ENCODE peak calls at places on chromosomes 2 and 18, in five cellular contexts. Y is stimulated activated CD4-positive, alpha-beta T cell treated with anti-CD3 and anti-CD28 coated beads, Interleukin-2, amount 100 ng/mL, for 48 hours; J is T-helper 1 cell; R is GM13976; U is NCI-H460. F is an unnamed sample.

GRCh38 chr2:173054466-173054865 is 21.2 kb upstream of the MAP3K20 start:
- DNase-seq in J (no peak), U (no peak), R (no peak), Y (no peak), F (no peak)

GRCh38 chr18:11343096-11343495 is 193.7 kb upstream of the PIEZO2 start:
- DNase-seq in R (no peak), Y (no peak), J (no peak), U (no peak), F (no peak)

GRCh38 chr2:36354816-36355156 is 792 bp upstream of the CRIM1 start:
- DNase-seq in Y (no peak), J (no peak), U (no peak), R (no peak), F (no peak)

GRCh38 chr2:144643537-144644336 is 123.8 kb upstream of the ZEB2 start:
- DNase-seq in Y (no peak), J (no peak), R (no peak), U (no peak), F (no peak)

GRCh38 chr2:234463626-234464290 is 33.1 kb downstream of the ARL4C start:
- DNase-seq in Y (peak), R (no peak), J (peak), U (no peak), F (no peak)

GRCh38 chr18:31946305-31947046 is 3.5 kb upstream of the TRAPPC8 start:
- DNase-seq in J (no peak), R (no peak), Y (no peak), U (no peak), F (no peak)

GRCh38 chr18:32770651-32771168 is 2.1 kb downstream of the KLHL14 start:
- DNase-seq in U (no peak), Y (no peak), J (no peak), R (peak), F (no peak)

GRCh38 chr2:158818511-158818910 is 23.4 kb downstream of the DAPL1 start:
- DNase-seq in U (no peak), Y (no peak), R (no peak), J (no peak), F (no peak)

GRCh38 chr18:52869942-52870907 is 530.2 kb downstream of the DCC start:
- DNase-seq in Y (no peak), J (no peak), R (peak), U (no peak), F (no peak)

GRCh38 chr18:74506405-74507119 is 10.4 kb downstream of the CNDP2 start:
- DNase-seq in U (no peak), Y (no peak), R (no peak), J (no peak), F (no peak)

GRCh38 chr18:29523371-29523770 is 1346.4 kb upstream of the CDH2 start:
- DNase-seq in Y (no peak), U (no peak), J (no peak), R (no peak), F (no peak)

GRCh38 chr2:219252900-219253752 is at the start of gene TUBA4B:
- DNase-seq in J (peak), U (no peak), Y (peak), R (peak), F (peak)

GRCh38 chr2:86301010-86301409 is 36.4 kb downstream of the REEP1 start:
- DNase-seq in Y (no peak), U (no peak), J (no peak), R (no peak), F (no peak)

GRCh38 chr2:139123795-139124194 is 343.6 kb upstream of the NXPH2 start:
- DNase-seq in U (no peak), J (no peak), R (no peak), Y (no peak), F (no peak)

GRCh38 chr2:158775273-158776027 is 19.7 kb upstream of the DAPL1 start:
- DNase-seq in Y (no peak), U (no peak), R (no peak), J (no peak), F (no peak)

GRCh38 chr18:45197526-45197970 is 417.7 kb upstream of the SLC14A2 start:
- DNase-seq in R (peak), Y (peak), J (no peak), U (peak), F (no peak)

GRCh38 chr2:119109823-119110222 is 48.7 kb downstream of the C1QL2 start:
- DNase-seq in J (no peak), R (no peak), U (no peak), Y (no peak), F (peak)

GRCh38 chr2:136001147-136001546 is 15.7 kb upstream of the DARS1 start:
- DNase-seq in J (no peak), R (no peak), Y (no peak), U (no peak), F (no peak)

GRCh38 chr2:128269358-128270305 is 49.0 kb downstream of the HS6ST1 start:
- DNase-seq in U (no peak), J (no peak), R (no peak), Y (no peak), F (no peak)

GRCh38 chr2:61679096-61679495 is 140.9 kb upstream of the XPO1 start:
- DNase-seq in U (no peak), R (no peak), Y (no peak), J (no peak), F (no peak)

GRCh38 chr2:135585586-135585985 is 54.3 kb downstream of the R3HDM1 start:
- DNase-seq in R (no peak), Y (no peak), J (no peak), U (no peak), F (no peak)

GRCh38 chr2:237488901-237489860 is 2.1 kb downstream of the MLPH start:
- DNase-seq in R (no peak), J (no peak), Y (no peak), U (no peak), F (peak)

GRCh38 chr2:73952499-73953446 is 26.1 kb downstream of the DGUOK start:
- DNase-seq in Y (no peak), U (no peak), J (no peak), R (no peak), F (peak)

GRCh38 chr2:72984172-72984671 is 66.9 kb downstream of the EMX1 start:
- DNase-seq in J (no peak), U (no peak), Y (no peak), R (no peak), F (no peak)

GRCh38 chr2:45444991-45445390 is 166.1 kb downstream of the SRBD1 start:
- DNase-seq in Y (no peak), J (no peak), U (no peak), R (no peak), F (no peak)

F was measured in MCF 10A.